ENCODE peak calls at places on chromosomes 7 and 10, in eight cellular contexts. I, B, O, N, C, Z, V and H are unnamed samples.

GRCh38 chr10:19843487-19843886 is 27.3 kb downstream of the PLXDC2 start:
- DNase-seq in N (no peak), V (no peak), O (peak), C (no peak), B (no peak), I (no peak), Z (no peak), H (no peak)

GRCh38 chr10:18303851-18304800 is 163.9 kb downstream of the CACNB2 start:
- DNase-seq in V (no peak), B (no peak), N (no peak), C (no peak), Z (no peak), I (no peak), O (no peak), H (no peak)

GRCh38 chr7:55260671-55261385 is 104.3 kb upstream of the LANCL2 start:
- DNase-seq in B (no peak), N (no peak), O (no peak), V (no peak), I (no peak), C (no peak), Z (no peak), H (no peak)

GRCh38 chr7:123643495-123644428 is 11.9 kb upstream of the LMOD2 start:
- DNase-seq in C (peak), O (no peak), B (peak), I (no peak), V (no peak), Z (peak), N (no peak), H (peak)

GRCh38 chr10:116607336-116607735 is 13.4 kb upstream of the PNLIPRP2 start:
- DNase-seq in Z (no peak), B (no peak), N (no peak), C (no peak), O (no peak), V (no peak), I (no peak), H (no peak)

GRCh38 chr7:131381069-131381838 is 53.6 kb downstream of the MKLN1 start:
- DNase-seq in N (no peak), O (no peak), I (no peak), C (peak), V (no peak), B (no peak), Z (peak), H (no peak)

GRCh38 chr7:148747274-148747673 is 48.6 kb downstream of the CUL1 start:
- DNase-seq in Z (no peak), N (no peak), B (no peak), V (no peak), C (no peak), O (no peak), I (no peak), H (no peak)

GRCh38 chr10:30441974-30442606 is 8.1 kb downstream of the MAP3K8 start:
- DNase-seq in I (no peak), C (no peak), V (no peak), B (no peak), Z (no peak), O (no peak), N (no peak), H (no peak)

GRCh38 chr10:38010150-38010903 is at the start of gene ZNF33A:
- DNase-seq in V (peak), C (peak), Z (peak), I (peak), O (peak), B (peak), N (peak), H (peak)

GRCh38 chr10:104331208-104331838 is 6.9 kb downstream of the ITPRIP start:
- DNase-seq in C (peak), N (no peak), Z (no peak), I (no peak), O (no peak), B (peak), V (no peak), H (peak)

GRCh38 chr7:40698214-40698920 is 563.6 kb downstream of the SUGCT start:
- DNase-seq in N (no peak), C (peak), Z (no peak), V (no peak), I (no peak), O (no peak), B (no peak), H (peak)

GRCh38 chr10:31515819-31516402 is 196.9 kb downstream of the ZEB1 start:
- DNase-seq in I (no peak), Z (no peak), O (no peak), C (peak), B (no peak), N (no peak), V (no peak), H (peak)

GRCh38 chr10:113060221-113061053 is 110.4 kb downstream of the TCF7L2 start:
- DNase-seq in B (no peak), O (no peak), N (peak), V (no peak), C (no peak), I (no peak), Z (no peak), H (no peak)